ENCODE peak calls at places on chromosome 3, in five cellular contexts. V is pancreas, I is PC-9, D is esophagus muscularis mucosa, F is GM23338. E is an unnamed sample.
A peak's percentile ranks its signal among the peaks of the same experiment; 100 is the strongest.

GRCh38 chr3:64223809-64224570 is 1.3 kb downstream of the PRICKLE2 start:
- DNase-seq in V (no peak), D (peak; percentile 82), F (no peak), I (no peak), E (no peak)

GRCh38 chr3:188788621-188789081 is 383.1 kb upstream of the TPRG1 start:
- DNase-seq in V (no peak), F (no peak), I (no peak), D (no peak), E (peak; percentile 34)

GRCh38 chr3:113557374-113557773 is 25.0 kb downstream of the SIDT1 start:
- DNase-seq in F (peak; percentile 17), V (no peak), I (peak; percentile 70), D (no peak), E (no peak)

GRCh38 chr3:11530153-11530721 is 113.5 kb downstream of the VGLL4 start:
- DNase-seq in F (no peak), I (no peak), V (no peak), D (no peak), E (peak; percentile 75)

GRCh38 chr3:101829066-101829830 is 20.1 kb upstream of the NFKBIZ start:
- DNase-seq in V (peak; percentile 60), D (no peak), I (no peak), F (no peak), E (no peak)

GRCh38 chr3:11131371-11131770 is 22.9 kb upstream of the HRH1 start:
- DNase-seq in I (no peak), F (no peak), V (no peak), D (no peak), E (peak; percentile 44)

GRCh38 chr3:58071480-58071971 is 63.3 kb downstream of the FLNB start:
- DNase-seq in F (no peak), I (no peak), V (peak; percentile 59), D (no peak), E (no peak)

GRCh38 chr3:171088984-171089754 is 62.6 kb upstream of the SLC2A2 start:
- DNase-seq in D (no peak), F (no peak), I (peak; percentile 77), V (no peak), E (peak; percentile 62)

GRCh38 chr3:14803101-14803980 is 15.4 kb upstream of the FGD5 start:
- DNase-seq in I (no peak), V (no peak), D (no peak), F (peak; percentile 14), E (no peak)

GRCh38 chr3:12947504-12948369 is 106.4 kb upstream of the RPL32 start:
- DNase-seq in D (no peak), I (peak; percentile 74), F (peak; percentile 51), V (no peak), E (peak; percentile 45)

GRCh38 chr3:78268087-78268486 is 1228.2 kb downstream of the ROBO2 start:
- DNase-seq in I (no peak), F (no peak), D (no peak), V (no peak), E (no peak)

GRCh38 chr3:186705882-186706780 is 11.0 kb upstream of the KNG1 start:
- DNase-seq in D (peak; percentile 74), F (no peak), V (no peak), I (no peak), E (no peak)

GRCh38 chr3:172009736-172010254 is 29.6 kb upstream of the FNDC3B start:
- DNase-seq in D (no peak), I (no peak), F (no peak), V (no peak), E (no peak)

GRCh38 chr3:177944228-177944661 is 592.0 kb upstream of the KCNMB2 start:
- DNase-seq in V (no peak), F (no peak), I (no peak), D (no peak), E (no peak)

DNA sequence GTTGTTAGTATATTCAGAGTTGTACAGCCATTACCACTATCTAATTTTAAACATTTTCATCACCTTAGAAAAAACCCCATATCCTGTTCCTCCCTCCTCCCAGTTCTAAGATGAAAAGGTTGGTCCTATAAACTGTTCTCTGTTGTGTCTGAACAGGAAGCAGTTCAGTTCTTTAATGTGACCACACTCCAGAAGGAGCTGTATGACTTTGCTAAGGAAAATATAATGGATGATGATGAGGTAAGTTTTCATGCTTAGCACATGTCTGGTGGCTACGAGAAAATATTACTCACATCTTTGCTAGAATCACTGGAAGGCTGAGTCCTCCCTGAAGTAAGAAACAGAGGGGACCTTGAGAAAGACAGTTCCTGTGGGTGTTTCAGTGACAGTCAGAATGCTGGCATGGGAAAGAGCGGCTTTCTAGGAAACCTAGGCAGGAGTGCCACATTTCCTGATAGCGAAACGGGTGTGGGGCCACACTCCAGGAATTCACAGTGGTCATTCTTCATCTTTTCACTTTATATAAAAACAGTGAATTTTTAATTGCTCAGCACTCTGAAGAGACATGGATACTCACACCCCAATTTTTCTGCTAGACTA is 20.3 kb downstream of the CRTAP start:
- DNase-seq in I (no peak), D (no peak), V (no peak), F (no peak), E (no peak)
- TF ChIP-seq CTCF in I (no peak), D (no peak), V (no peak), F (no peak), E (no peak)

GRCh38 chr3:108221911-108222812 is at the start of gene IFT57:
- DNase-seq in D (peak; percentile 99), F (peak; percentile 98), V (peak; percentile 99), I (peak; percentile 98), E (peak; percentile 97)

GRCh38 chr3:108223928-108224327 is 1.7 kb upstream of the IFT57 start:
- DNase-seq in I (no peak), F (no peak), V (no peak), D (no peak), E (no peak)

GRCh38 chr3:108221403-108221802 is 821 bp downstream of the IFT57 start:
- DNase-seq in I (no peak), V (no peak), D (no peak), F (no peak), E (no peak)

GRCh38 chr3:108225221-108225620 is 3.0 kb upstream of the IFT57 start:
- DNase-seq in F (no peak), I (no peak), D (no peak), V (no peak), E (no peak)

DNA sequence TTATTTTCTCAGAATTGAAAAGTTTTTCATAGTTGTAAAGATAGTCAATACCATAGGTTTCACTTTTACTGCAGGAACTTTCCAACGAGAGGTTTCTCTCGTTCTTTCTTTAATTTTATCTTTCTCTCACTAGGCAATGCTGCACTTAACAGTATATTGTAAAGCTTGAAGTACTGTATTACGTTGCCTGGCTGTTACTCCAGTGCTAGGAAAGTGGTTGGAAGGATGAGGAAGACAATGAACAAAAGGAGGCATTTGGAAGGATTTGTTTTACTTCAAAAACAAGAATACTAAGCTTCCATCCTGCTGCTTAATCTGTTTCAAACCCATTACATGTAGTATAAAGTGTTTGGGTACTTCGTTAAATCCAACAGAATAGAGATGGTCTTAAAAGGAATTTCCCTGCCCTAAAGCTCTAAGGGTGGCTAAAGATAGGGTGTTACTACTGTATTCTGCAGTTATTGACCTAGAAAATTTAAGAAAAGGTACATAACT is 636 bp upstream of the IFT57 start:
- DNase-seq in I (no peak), F (peak; percentile 6), V (no peak), D (no peak), E (no peak)
- H3K4me3 ChIP-seq in I (peak overlapping the region; percentile 85), F (peak overlapping the region; percentile 39), V (peak overlapping the region; percentile 70), D (peak overlapping the region; percentile 77), E (peak overlapping the region; percentile 80)

GRCh38 chr3:142595951-142596725 is at the start of gene PLS1:
- DNase-seq in I (peak; percentile 80), D (peak; percentile 95), V (peak; percentile 89), F (peak; percentile 93), E (peak; percentile 56)
- TF ChIP-seq CTCF in I (no peak), D (no peak), V (no peak), F (no peak), E (no peak)

DNA sequence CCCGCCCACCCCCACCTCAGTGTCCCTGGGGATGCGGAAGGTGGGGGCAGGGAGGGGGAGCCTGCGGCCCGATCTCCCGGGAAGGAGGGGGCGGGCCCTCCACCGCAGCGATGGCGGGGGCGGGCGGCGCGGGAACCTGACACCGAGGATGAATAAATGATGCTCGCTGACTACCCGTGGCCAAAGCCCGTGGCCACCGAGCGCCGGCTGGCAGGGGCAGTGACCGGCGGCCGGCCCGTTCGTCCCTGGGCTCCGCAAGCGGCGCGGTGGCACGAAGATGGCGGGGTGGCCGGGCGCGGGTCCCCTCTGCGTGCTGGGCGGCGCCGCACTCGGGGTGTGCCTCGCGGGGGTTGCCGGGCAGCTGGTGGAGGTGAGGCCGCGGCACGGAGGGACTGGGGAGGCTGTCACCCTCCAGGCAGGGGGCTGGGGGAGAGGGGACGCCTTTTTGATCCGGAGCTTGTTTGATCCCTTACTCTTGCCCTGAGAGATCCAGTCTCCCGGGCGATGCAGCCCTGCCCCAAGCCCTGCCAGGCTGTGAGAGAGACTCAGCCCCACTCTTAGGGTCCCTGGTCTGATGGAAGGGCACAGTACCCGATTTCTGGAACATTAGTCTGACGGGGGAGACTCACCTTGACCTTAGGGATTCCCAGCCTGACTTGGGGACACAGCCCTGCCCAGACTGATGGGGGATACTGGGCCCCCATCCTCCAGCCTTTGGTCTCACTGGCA is at the start of gene TMIE:
- DNase-seq in V (no peak), F (peak; percentile 52), D (no peak), I (no peak), E (no peak)
- H3K4me3 ChIP-seq in V (peak within 1 kb of the TSS; percentile 17), F (peak within 1 kb of the TSS; percentile 55), D (peak within 1 kb of the TSS; percentile 57), I (no peak within 1 kb of the TSS), E (peak within 1 kb of the TSS; percentile 25)